ENCODE peak calls at places on chromosomes 7 and 10, in five cellular contexts. N is A549, C is stomach, R is M059J, X is colonic mucosa. P is an unnamed sample.

GRCh38 chr7:139095194-139095659 is 14.3 kb downstream of the ZC3HAV1 start:
- DNase-seq in N (no peak), C (no peak), R (no peak), X (peak), P (no peak)

GRCh38 chr7:140229591-140230516 is 53.1 kb upstream of the KDM7A start:
- DNase-seq in N (no peak), C (peak), R (no peak), X (peak), P (no peak)

GRCh38 chr10:75972494-75973276 is 541.3 kb downstream of the LRMDA start:
- DNase-seq in N (no peak), C (no peak), R (peak), X (no peak), P (peak)

GRCh38 chr7:1939434-1940401 is 269.6 kb downstream of the ELFN1 start:
- DNase-seq in N (no peak), C (no peak), R (no peak), X (no peak), P (peak)

GRCh38 chr7:63900394-63901203 is 98.0 kb upstream of the ZNF722 start:
- DNase-seq in N (peak), C (peak), R (peak), X (peak), P (peak)

GRCh38 chr10:63197304-63198092 is 64.4 kb downstream of the NRBF2 start:
- DNase-seq in N (no peak), C (no peak), R (no peak), X (no peak), P (no peak)

GRCh38 chr10:100510533-100511308 is 8.9 kb downstream of the SEC31B start:
- DNase-seq in N (no peak), C (peak), R (no peak), X (no peak), P (no peak)

GRCh38 chr10:129390147-129390546 is 76.9 kb upstream of the MGMT start:
- DNase-seq in N (no peak), C (no peak), R (no peak), X (no peak), P (no peak)

GRCh38 chr7:86760236-86760635 is 116.5 kb downstream of the GRM3 start:
- DNase-seq in N (no peak), C (no peak), R (no peak), X (no peak), P (no peak)

GRCh38 chr10:33352154-33352553 is 17.7 kb upstream of the NRP1 start:
- DNase-seq in N (no peak), C (no peak), R (peak), X (no peak), P (peak)

GRCh38 chr7:115271332-115272235 is 349.7 kb downstream of the MDFIC start:
- DNase-seq in N (no peak), C (no peak), R (no peak), X (no peak), P (peak)

GRCh38 chr7:76296743-76297740 is 5.4 kb upstream of the HSPB1 start:
- DNase-seq in N (peak), C (peak), R (peak), X (peak), P (peak)

GRCh38 chr10:71472912-71473311 is 76.2 kb downstream of the CDH23 start:
- DNase-seq in N (no peak), C (no peak), R (no peak), X (no peak), P (no peak)

GRCh38 chr10:128062331-128062730 is 63.9 kb downstream of the MKI67 start:
- DNase-seq in N (no peak), C (no peak), R (no peak), X (no peak), P (no peak)

GRCh38 chr7:99563650-99564049 is 5.2 kb downstream of the ZNF655 start:
- DNase-seq in N (peak), C (no peak), R (peak), X (no peak), P (peak)

GRCh38 chr10:112887968-112888367 is 62.1 kb upstream of the TCF7L2 start:
- DNase-seq in N (no peak), C (no peak), R (peak), X (no peak), P (no peak)

GRCh38 chr10:99854860-99855259 is 72.4 kb downstream of the ABCC2 start:
- DNase-seq in N (peak), C (no peak), R (no peak), X (no peak), P (peak)